ENCODE peak calls at places on chromosomes 12 and 14, in five cellular contexts. G is CD8-positive, alpha-beta T cell; C is psoas muscle; Z is activated naive CD8-positive, alpha-beta T cell treated with anti-CD3 and anti-CD28 coated beads, Interleukin-2, amount 10 ng/mL, durations not matched to agents 7 days and 5 days; Y is aorta. E is an unnamed sample.

GRCh38 chr12:123965382-123965781 is 7.2 kb downstream of the CCDC92 start:
- DNase-seq in G (no peak), C (no peak), Z (no peak), Y (no peak), E (no peak)

GRCh38 chr12:100987552-100988277 is 193.1 kb downstream of the ANO4 start:
- DNase-seq in G (no peak), C (no peak), Z (no peak), Y (peak), E (peak)

GRCh38 chr12:98516184-98516873 is 939 bp downstream of the TMPO start:
- DNase-seq in G (peak), C (peak), Z (peak), Y (peak), E (peak)

GRCh38 chr12:46267618-46268348 is 1.1 kb downstream of the SLC38A1 start:
- DNase-seq in G (peak), C (no peak), Z (peak), Y (no peak), E (peak)

GRCh38 chr14:91144425-91145145 is 30.7 kb downstream of the DGLUCY start:
- DNase-seq in G (no peak), C (no peak), Z (no peak), Y (no peak), E (no peak)

GRCh38 chr12:109833307-109834189 is at the start of gene TRPV4:
- DNase-seq in G (no peak), C (no peak), Z (no peak), Y (no peak), E (peak)

GRCh38 chr12:46572644-46573630 is 200.4 kb upstream of the SLC38A2 start:
- DNase-seq in G (no peak), C (no peak), Z (no peak), Y (no peak), E (no peak)

GRCh38 chr14:24299255-24300191 is at the start of the genes DHRS1 and NOP9:
- DNase-seq in G (peak), C (peak), Z (peak), Y (peak), E (peak)

GRCh38 chr12:100661300-100661951 is 87.9 kb downstream of the GAS2L3 start:
- DNase-seq in G (no peak), C (no peak), Z (no peak), Y (no peak), E (no peak)

GRCh38 chr14:104898195-104898558 is 26.5 kb upstream of the PLD4 start:
- DNase-seq in G (no peak), C (peak), Z (no peak), Y (no peak), E (no peak)

GRCh38 chr12:122021822-122022392 is at the start of gene BCL7A:
- DNase-seq in G (peak), C (peak), Z (peak), Y (peak), E (peak)

GRCh38 chr12:13339538-13339937 is 143.0 kb downstream of the EMP1 start:
- DNase-seq in G (no peak), C (no peak), Z (no peak), Y (no peak), E (no peak)

GRCh38 chr12:6958609-6959375 is 7.6 kb downstream of the PTPN6 start:
- DNase-seq in G (peak), C (peak), Z (peak), Y (no peak), E (no peak)

GRCh38 chr12:47740536-47741339 is 15.4 kb upstream of the ENDOU start:
- DNase-seq in G (no peak), C (no peak), Z (no peak), Y (no peak), E (peak)

GRCh38 chr12:95942106-95942531 is 295 bp downstream of the CCDC38 start:
- DNase-seq in G (peak), C (no peak), Z (no peak), Y (no peak), E (no peak)

GRCh38 chr14:83556746-83557460 is 1973.0 kb upstream of the FLRT2 start:
- DNase-seq in G (no peak), C (no peak), Z (no peak), Y (no peak), E (no peak)

GRCh38 chr14:68522510-68523325 is 270.1 kb downstream of the ZFP36L1 start:
- DNase-seq in G (no peak), C (no peak), Z (no peak), Y (no peak), E (peak)

GRCh38 chr12:71799105-71799504 is 40.5 kb upstream of the TBC1D15 start:
- DNase-seq in G (no peak), C (no peak), Z (no peak), Y (no peak), E (no peak)

GRCh38 chr14:101405171-101405883 is 156.0 kb upstream of the DIO3 start:
- DNase-seq in G (no peak), C (no peak), Z (no peak), Y (no peak), E (no peak)

GRCh38 chr14:27391331-27391730 is 793.5 kb upstream of the NOVA1 start:
- DNase-seq in G (no peak), C (no peak), Z (no peak), Y (no peak), E (no peak)

GRCh38 chr14:69876848-69877306 is 2.3 kb upstream of the SMOC1 start:
- DNase-seq in G (no peak), C (no peak), Z (no peak), Y (no peak), E (no peak)

GRCh38 chr12:14367097-14367661 is 1.7 kb downstream of the ATF7IP start:
- DNase-seq in G (no peak), C (no peak), Z (no peak), Y (no peak), E (peak)

GRCh38 chr12:22042981-22043669 is 2.9 kb upstream of the CMAS start:
- DNase-seq in G (no peak), C (no peak), Z (no peak), Y (no peak), E (no peak)

GRCh38 chr12:26101833-26102232 is 23.0 kb downstream of the BHLHE41 start:
- DNase-seq in G (no peak), C (no peak), Z (no peak), Y (no peak), E (no peak)

GRCh38 chr14:35140718-35141581 is 18.6 kb downstream of the PRORP start:
- DNase-seq in G (no peak), C (no peak), Z (no peak), Y (no peak), E (no peak)

GRCh38 chr14:32370720-32371119 is 41.6 kb downstream of the AKAP6 start:
- DNase-seq in G (no peak), C (no peak), Z (no peak), Y (no peak), E (no peak)

GRCh38 chr12:62684586-62685295 is 218.1 kb downstream of the MON2 start:
- DNase-seq in G (no peak), C (peak), Z (no peak), Y (no peak), E (no peak)

GRCh38 chr12:47156167-47156736 is 76.5 kb upstream of the AMIGO2 start:
- DNase-seq in G (no peak), C (no peak), Z (no peak), Y (no peak), E (peak)

GRCh38 chr14:60514378-60515243 is 5.7 kb downstream of the SIX6 start:
- DNase-seq in G (no peak), C (peak), Z (peak), Y (peak), E (peak)

GRCh38 chr14:93073833-93074769 is 41.6 kb downstream of the ITPK1 start:
- DNase-seq in G (no peak), C (no peak), Z (peak), Y (no peak), E (peak)

GRCh38 chr12:109625131-109625559 is 51.6 kb downstream of the MVK start:
- DNase-seq in G (no peak), C (peak), Z (no peak), Y (no peak), E (peak)

GRCh38 chr12:6052940-6053329 is 71.5 kb downstream of the VWF start:
- DNase-seq in G (no peak), C (no peak), Z (no peak), Y (no peak), E (no peak)

GRCh38 chr14:95620659-95621059 is 65.6 kb upstream of the TCL1B start:
- DNase-seq in G (peak), C (no peak), Z (no peak), Y (no peak), E (no peak)

GRCh38 chr14:75715926-75716780 is 55.1 kb downstream of the TTLL5 start:
- DNase-seq in G (no peak), C (no peak), Z (no peak), Y (no peak), E (no peak)

GRCh38 chr12:52363111-52363679 is 4.1 kb downstream of the KRT85 start:
- DNase-seq in G (no peak), C (no peak), Z (peak), Y (no peak), E (no peak)

GRCh38 chr12:52171950-52172512 is 19.8 kb downstream of the KRT80 start:
- DNase-seq in G (no peak), C (peak), Z (no peak), Y (no peak), E (no peak)

E was measured in left kidney.